ENCODE peak calls at places on chromosomes 13 and 19, in six cellular contexts. W is mucosa of descending colon; Z is stimulated activated CD4-positive, alpha-beta T cell treated with anti-CD3 and anti-CD28 coated beads, Interleukin-1b, Interleukin-23, amount 100 ng/mL, for 48 hours; D is fibroblast of lung; U is HCEC 1CT; S is AG08395. Q is an unnamed sample.

GRCh38 chr19:7294571-7295212 is 478 bp upstream of the INSR start:
- DNase-seq in W (peak), S (peak), U (no peak), Z (peak), D (peak), Q (peak)

GRCh38 chr13:97141564-97142005 is 80.5 kb upstream of the MBNL2 start:
- DNase-seq in U (peak), S (peak), W (peak), Z (peak), D (peak), Q (peak)

GRCh38 chr13:94298346-94298745 is 181.1 kb downstream of the DCT start:
- DNase-seq in U (no peak), W (no peak), S (no peak), D (no peak), Z (no peak), Q (no peak)

GRCh38 chr13:45446181-45446580 is 18.6 kb upstream of the COG3 start:
- DNase-seq in U (peak), W (no peak), S (peak), Z (no peak), D (peak), Q (no peak)

GRCh38 chr19:1858412-1859081 is 4.8 kb downstream of the KLF16 start:
- DNase-seq in D (no peak), Z (no peak), W (peak), U (no peak), S (no peak), Q (no peak)

GRCh38 chr19:38059897-38060296 is 152.9 kb downstream of the SIPA1L3 start:
- DNase-seq in D (no peak), S (no peak), W (no peak), Z (peak), U (no peak), Q (peak)

GRCh38 chr13:110250258-110250891 is 56.6 kb downstream of the COL4A1 start:
- DNase-seq in W (peak), S (peak), Z (no peak), U (peak), D (peak), Q (no peak)

GRCh38 chr13:99129951-99130350 is 70.7 kb upstream of the UBAC2 start:
- DNase-seq in W (no peak), Z (no peak), S (no peak), U (no peak), D (no peak), Q (no peak)

GRCh38 chr19:47618771-47619170 is 9.8 kb downstream of the BICRA start:
- DNase-seq in D (peak), U (no peak), S (no peak), W (no peak), Z (no peak), Q (no peak)

GRCh38 chr13:33281951-33282595 is 3.5 kb downstream of the STARD13 start:
- DNase-seq in W (no peak), Z (no peak), U (peak), S (peak), D (peak), Q (no peak)

GRCh38 chr13:56351041-56351440 is 789.7 kb upstream of the PRR20A start:
- DNase-seq in W (no peak), Z (no peak), S (no peak), U (no peak), D (no peak), Q (no peak)

GRCh38 chr19:595326-596262 is 5.9 kb downstream of the HCN2 start:
- DNase-seq in W (no peak), U (no peak), D (no peak), Z (no peak), S (no peak), Q (no peak)

GRCh38 chr19:41903161-41903953 is 20.4 kb downstream of the ARHGEF1 start:
- DNase-seq in U (no peak), D (no peak), Z (no peak), S (no peak), W (peak), Q (no peak)

GRCh38 chr13:84491952-84492351 is 609.7 kb upstream of the SLITRK1 start:
- DNase-seq in S (no peak), D (no peak), U (no peak), W (no peak), Z (no peak), Q (no peak)

GRCh38 chr19:48239582-48240141 is 16.1 kb downstream of the CARD8 start:
- DNase-seq in S (no peak), D (peak), Z (no peak), U (peak), W (no peak), Q (no peak)

GRCh38 chr13:88464851-88465250 is 793.7 kb downstream of the SLITRK5 start:
- DNase-seq in D (no peak), S (no peak), Z (no peak), U (peak), W (no peak), Q (no peak)

GRCh38 chr19:42555317-42555716 is 27.0 kb upstream of the CEACAM1 start:
- DNase-seq in S (no peak), U (no peak), Z (no peak), W (peak), D (no peak), Q (no peak)

GRCh38 chr19:40806385-40807146 is 7.6 kb downstream of the EGLN2 start:
- DNase-seq in U (peak), Z (peak), D (peak), W (peak), S (peak), Q (peak)

GRCh38 chr13:112929778-112930055 is 39.3 kb upstream of the MCF2L start:
- DNase-seq in S (no peak), U (no peak), W (no peak), D (no peak), Z (no peak), Q (no peak)

GRCh38 chr13:30020726-30021312 is 170.4 kb upstream of the UBL3 start:
- DNase-seq in W (no peak), U (peak), D (peak), Z (no peak), S (peak), Q (no peak)

GRCh38 chr19:45809643-45810159 is 5.4 kb downstream of the RSPH6A start:
- DNase-seq in S (peak), Z (no peak), D (peak), W (no peak), U (peak), Q (no peak)

GRCh38 chr19:6223461-6224307 is 56.1 kb downstream of the MLLT1 start:
- DNase-seq in W (no peak), U (no peak), D (no peak), S (no peak), Z (no peak), Q (no peak)

GRCh38 chr13:77316430-77316829 is 10.5 kb downstream of the MYCBP2 start:
- DNase-seq in W (no peak), Z (no peak), U (no peak), D (no peak), S (no peak), Q (no peak)

GRCh38 chr13:80716610-80717081 is 375.7 kb upstream of the SPRY2 start:
- DNase-seq in S (no peak), D (no peak), Z (no peak), U (peak), W (no peak), Q (no peak)

GRCh38 chr13:46295531-46296464 is 84.1 kb downstream of the LRRC63 start:
- DNase-seq in D (peak), S (peak), U (peak), Z (peak), W (no peak), Q (peak)

GRCh38 chr19:54430306-54431254 is 15.3 kb downstream of the TTYH1 start:
- DNase-seq in D (no peak), Z (peak), U (no peak), W (no peak), S (peak), Q (peak)

GRCh38 chr19:16258440-16258903 is 60.8 kb downstream of the AP1M1 start:
- DNase-seq in Z (no peak), S (no peak), W (peak), D (no peak), U (no peak), Q (no peak)

GRCh38 chr19:57068921-57069697 is 50.7 kb upstream of the USP29 start:
- DNase-seq in Z (no peak), S (no peak), U (no peak), W (no peak), D (no peak), Q (peak)

GRCh38 chr13:31119966-31120733 is 41.6 kb downstream of the HSPH1 start:
- DNase-seq in W (no peak), D (no peak), U (no peak), Z (peak), S (no peak), Q (no peak)

GRCh38 chr13:102873653-102874052 is 27.8 kb downstream of the ERCC5 start:
- DNase-seq in S (no peak), D (peak), U (peak), Z (no peak), W (no peak), Q (no peak)

GRCh38 chr19:48258350-48258749 is 2.6 kb upstream of the CARD8 start:
- DNase-seq in S (no peak), Z (peak), U (no peak), W (no peak), D (peak), Q (peak)

GRCh38 chr19:9485140-9485539 is 13.3 kb downstream of the ZNF560 start:
- DNase-seq in W (no peak), D (no peak), S (no peak), U (no peak), Z (no peak), Q (no peak)

GRCh38 chr13:100674363-100674847 is at the start of gene TMTC4:
- DNase-seq in S (no peak), D (no peak), W (no peak), Z (no peak), U (no peak), Q (no peak)

GRCh38 chr13:24502567-24503375 is 9.8 kb downstream of the PARP4 start:
- DNase-seq in W (peak), Z (no peak), D (peak), S (peak), U (peak), Q (no peak)

GRCh38 chr19:18274776-18275356 is 614 bp upstream of the IQCN start:
- DNase-seq in Z (no peak), U (peak), S (peak), D (peak), W (peak), Q (peak)

GRCh38 chr19:8571006-8571411 is 6.2 kb downstream of the MYO1F start:
- DNase-seq in S (peak), Z (peak), W (peak), D (peak), U (peak), Q (peak)

GRCh38 chr19:50349277-50350057 is 16.0 kb downstream of the NAPSA start:
- DNase-seq in W (no peak), S (no peak), U (no peak), Z (no peak), D (no peak), Q (no peak)

Q was measured in activated T-cell treated with anti-CD3 and anti-CD28 coated beads, Interleukin-2, amount 50 U/mL, for 72 hours.